ENCODE peak calls at places on chromosomes 5 and 9, in six cellular contexts. W, Q, A, D, B and X are unnamed samples. For H3K9me3, the result is how much of the 10 kb centered on the place peaks cover.

GRCh38 chr5:151678713-151679112 is 8.0 kb downstream of the SPARC start:
- DNase-seq in B (no peak), W (no peak), A (no peak), D (no peak), Q (no peak), X (no peak)

GRCh38 chr5:78300464-78301045 is 6.1 kb upstream of the AP3B1 start:
- DNase-seq in W (no peak), D (no peak), Q (no peak), A (no peak), B (no peak), X (no peak)

GRCh38 chr9:33329996-33330395 is 39.7 kb downstream of the NFX1 start:
- DNase-seq in D (no peak), B (no peak), Q (no peak), W (no peak), A (no peak), X (no peak)

GRCh38 chr9:104776787-104777186 is 12.9 kb downstream of the NIPSNAP3B start:
- DNase-seq in W (no peak), D (no peak), B (no peak), Q (no peak), A (no peak), X (no peak)

GRCh38 chr5:139475865-139476651 is 5.3 kb downstream of the SMIM33 start:
- DNase-seq in B (no peak), Q (no peak), D (no peak), A (no peak), W (no peak), X (no peak)

GRCh38 chr5:124057161-124057814 is 545.3 kb downstream of the CSNK1G3 start:
- DNase-seq in A (no peak), B (peak), W (no peak), Q (no peak), D (no peak), X (no peak)

GRCh38 chr5:98635631-98636030 is 137.8 kb upstream of the RGMB start:
- DNase-seq in Q (no peak), B (no peak), D (no peak), W (no peak), A (no peak), X (no peak)

GRCh38 chr5:76974768-76975167 is 21.9 kb downstream of the CRHBP start:
- DNase-seq in D (no peak), W (no peak), B (no peak), A (no peak), Q (no peak), X (no peak)

GRCh38 chr5:40680741-40681350 is 1.1 kb downstream of the PTGER4 start:
- DNase-seq in B (peak), A (peak), D (no peak), W (peak), Q (peak), X (peak)

GRCh38 chr9:7756088-7756487 is 43.5 kb downstream of the DMAC1 start:
- DNase-seq in W (no peak), A (no peak), Q (no peak), D (no peak), B (no peak), X (no peak)

GRCh38 chr5:135203593-135204036 is 169.6 kb upstream of the PITX1 start:
- DNase-seq in B (no peak), Q (no peak), D (no peak), A (no peak), W (no peak), X (no peak)

GRCh38 chr9:134585021-134585561 is 56.5 kb upstream of the COL5A1 start:
- DNase-seq in B (no peak), W (no peak), D (no peak), A (peak), Q (peak), X (no peak)

GRCh38 chr9:17631396-17631795 is 52.5 kb downstream of the SH3GL2 start:
- DNase-seq in Q (no peak), D (no peak), B (no peak), W (no peak), A (no peak), X (no peak)

GRCh38 chr5:3091040-3091774 is 339.7 kb upstream of the IRX2 start:
- DNase-seq in A (no peak), B (no peak), Q (no peak), W (no peak), D (no peak), X (no peak)
- H3K9me3 ChIP-seq in A (under half), B (under half), Q (under half), W (under half), D (under half), X (under half)

DNA sequence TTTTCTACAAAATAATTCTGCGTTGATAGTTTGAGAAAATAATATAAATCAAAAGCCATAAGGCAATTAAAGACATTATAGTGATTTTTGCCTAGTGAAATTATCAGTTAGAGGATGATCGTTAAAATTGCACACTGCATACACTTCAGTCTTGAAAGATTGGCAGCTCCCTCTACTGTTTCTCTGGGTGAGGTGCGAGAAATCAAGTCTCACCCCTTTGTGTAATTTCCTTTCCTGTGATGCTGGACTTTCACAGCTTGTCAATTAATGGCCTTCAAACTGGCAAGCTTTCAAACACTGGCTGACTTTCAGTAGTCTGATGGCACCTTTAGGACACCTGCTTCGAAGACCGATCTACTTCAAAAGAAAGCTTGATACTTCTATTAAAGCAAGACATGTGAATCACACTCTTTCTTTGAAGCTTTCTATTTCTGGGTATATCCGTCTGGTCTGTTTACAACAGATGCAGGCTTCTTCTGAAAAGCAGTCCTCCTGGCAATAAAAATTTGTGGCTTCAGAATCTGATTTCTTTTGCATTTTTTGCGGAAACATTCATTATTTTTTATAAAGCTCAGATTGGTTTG is 706.8 kb upstream of the PTPRD start:
- DNase-seq in D (no peak), W (no peak), Q (peak), B (no peak), A (no peak), X (peak)
- TF ChIP-seq CTCF in D (peak), W (no peak), Q (peak), B (no peak), A (no peak), X (peak)

DNA sequence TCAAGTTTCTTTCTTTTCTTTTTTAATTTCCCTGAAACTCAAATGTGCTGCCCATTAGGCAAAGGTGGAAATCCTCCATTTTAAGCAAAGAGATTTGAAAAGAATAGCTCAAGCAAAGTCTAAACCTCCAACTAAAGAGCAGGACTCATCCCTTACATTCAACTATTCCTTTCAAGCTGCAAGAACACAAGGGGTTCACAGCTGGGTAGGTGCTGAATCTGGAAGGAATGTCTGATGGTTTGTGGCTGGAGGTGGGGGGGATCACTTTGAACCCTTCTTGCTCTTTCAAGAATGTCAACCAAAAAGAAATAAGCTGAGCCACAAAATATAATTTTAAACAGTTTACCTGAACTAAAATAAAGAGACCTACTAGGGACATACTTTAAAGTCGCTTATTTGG is 375.7 kb upstream of the CDH10 start:
- DNase-seq in A (no peak), D (no peak), W (no peak), B (no peak), Q (no peak), X (peak)
- H3K9me3 ChIP-seq in A (under half), D (under half), W (under half), B (under half), Q (under half), X (under half)

GRCh38 chr5:92885950-92886349 is 695.1 kb downstream of the NR2F1-AS1 start:
- DNase-seq in Q (peak), D (peak), B (no peak), A (no peak), W (no peak), X (peak)
- TF ChIP-seq CTCF in Q (peak), D (peak), B (no peak), A (no peak), W (no peak), X (peak)

GRCh38 chr9:93280661-93281259 is 96.8 kb downstream of the WNK2 start:
- DNase-seq in D (no peak), A (no peak), W (no peak), Q (no peak), B (no peak), X (no peak)
- H3K9me3 ChIP-seq in D (under half), A (under half), W (under half), Q (under half), B (under half), X (under half)

GRCh38 chr9:4296217-4296616 is 3.7 kb downstream of the GLIS3 start:
- DNase-seq in B (no peak), A (no peak), D (no peak), Q (no peak), W (no peak), X (no peak)
- TF ChIP-seq CTCF in B (no peak), A (no peak), D (no peak), Q (peak), W (no peak), X (no peak)